ENCODE peak calls at places on chromosomes 6 and 20, in nine cellular contexts. L is neuronal stem cell, T is astrocyte, P is IMR-90, B is tibial artery, K is HepG2, X is mammary epithelial cell, U is tibial nerve, N is heart right ventricle. S is an unnamed sample.
A peak's percentile ranks its signal among the peaks of the same experiment; 100 is the strongest.

GRCh38 chr6:168046696-168047095 is 32.3 kb downstream of the FRMD1 start:
- DNase-seq in L (no peak), T (no peak), P (no peak), B (no peak), K (no peak), X (no peak), U (no peak), N (no peak), S (no peak)

GRCh38 chr6:14335071-14335470 is 217.5 kb downstream of the CD83 start:
- DNase-seq in L (no peak), T (no peak), P (no peak), B (no peak), K (no peak), X (no peak), U (no peak), N (no peak), S (no peak)

GRCh38 chr6:117414770-117415169 is 11.0 kb downstream of the ROS1 start:
- DNase-seq in L (no peak), T (peak; percentile 78), P (no peak), B (no peak), K (peak; percentile 61), X (peak; percentile 29), U (no peak), N (no peak), S (no peak)

GRCh38 chr6:5659467-5659866 is 347.3 kb downstream of the NRN1 start:
- DNase-seq in L (no peak), T (peak; percentile 35), P (peak; percentile 37), B (no peak), K (no peak), X (no peak), U (no peak), N (no peak), S (no peak)

GRCh38 chr6:168929871-168930450 is 323.7 kb downstream of the THBS2 start:
- DNase-seq in L (no peak), T (no peak), P (no peak), B (no peak), K (no peak), X (no peak), U (no peak), N (no peak), S (no peak)

GRCh38 chr20:45896641-45897161 is 5.6 kb downstream of the CTSA start:
- DNase-seq in L (no peak), T (no peak), P (no peak), B (no peak), K (no peak), X (no peak), U (no peak), N (no peak), S (no peak)

GRCh38 chr6:149264629-149265028 is 52.9 kb upstream of the TAB2 start:
- DNase-seq in L (no peak), T (no peak), P (no peak), B (no peak), K (peak; percentile 38), X (no peak), U (no peak), N (no peak), S (no peak)

GRCh38 chr6:159104163-159104885 is 59.5 kb upstream of the TAGAP start:
- DNase-seq in L (peak; percentile 45), T (no peak), P (peak; percentile 45), B (no peak), K (peak; percentile 23), X (peak; percentile 57), U (no peak), N (peak; percentile 43), S (peak; percentile 87)

GRCh38 chr6:137349856-137350830 is 131.0 kb upstream of the IFNGR1 start:
- DNase-seq in L (no peak), T (no peak), P (no peak), B (no peak), K (peak; percentile 94), X (no peak), U (no peak), N (no peak), S (no peak)

GRCh38 chr20:6636209-6637159 is 131.0 kb upstream of the BMP2 start:
- DNase-seq in L (peak; percentile 12), T (peak; percentile 58), P (peak; percentile 69), B (peak; percentile 22), K (peak; percentile 63), X (peak; percentile 64), U (no peak), N (peak; percentile 45), S (no peak)

GRCh38 chr6:167113935-167114910 is 8.7 kb upstream of the CCR6 start:
- DNase-seq in L (no peak), T (no peak), P (no peak), B (no peak), K (no peak), X (no peak), U (no peak), N (no peak), S (peak; percentile 89)

GRCh38 chr6:138682722-138683521 is 90.6 kb upstream of the CCDC28A start:
- DNase-seq in L (no peak), T (peak; percentile 76), P (peak; percentile 86), B (no peak), K (no peak), X (peak; percentile 88), U (no peak), N (peak; percentile 15), S (no peak)

GRCh38 chr6:42505377-42505702 is 53.6 kb upstream of the TRERF1 start:
- DNase-seq in L (no peak), T (peak; percentile 61), P (peak; percentile 67), B (no peak), K (no peak), X (peak; percentile 40), U (no peak), N (no peak), S (peak; percentile 68)

GRCh38 chr6:26571592-26572296 is 25.0 kb upstream of the ABT1 start:
- DNase-seq in L (peak; percentile 86), T (peak; percentile 86), P (peak; percentile 90), B (peak; percentile 52), K (peak; percentile 95), X (peak; percentile 86), U (no peak), N (peak; percentile 40), S (peak; percentile 68)

GRCh38 chr6:87830834-87831374 is 128.9 kb upstream of the AKIRIN2 start:
- DNase-seq in L (no peak), T (no peak), P (no peak), B (no peak), K (no peak), X (no peak), U (no peak), N (no peak), S (no peak)

GRCh38 chr6:71733970-71734899 is 152.1 kb upstream of the RIMS1 start:
- DNase-seq in L (no peak), T (peak; percentile 37), P (peak; percentile 4), B (no peak), K (no peak), X (no peak), U (no peak), N (no peak), S (no peak)

GRCh38 chr20:38680492-38681118 is 43.7 kb upstream of the SLC32A1 start:
- DNase-seq in L (peak; percentile 83), T (peak; percentile 16), P (peak; percentile 28), B (no peak), K (peak; percentile 45), X (peak; percentile 35), U (no peak), N (peak; percentile 13), S (no peak)

GRCh38 chr6:27866370-27867050 is 45.7 kb downstream of the OR2B2 start:
- DNase-seq in L (peak; percentile 59), T (peak; percentile 55), P (peak; percentile 68), B (no peak), K (peak; percentile 32), X (peak; percentile 57), U (no peak), N (no peak), S (no peak)

GRCh38 chr20:10922941-10923340 is 249.1 kb upstream of the JAG1 start:
- DNase-seq in L (no peak), T (peak; percentile 95), P (peak; percentile 96), B (no peak), K (no peak), X (peak; percentile 80), U (no peak), N (no peak), S (no peak)

GRCh38 chr20:10920396-10920795 is 246.6 kb upstream of the JAG1 start:
- DNase-seq in L (no peak), T (no peak), P (no peak), B (no peak), K (no peak), X (no peak), U (no peak), N (no peak), S (no peak)

GRCh38 chr20:10924628-10925266 is 250.9 kb upstream of the JAG1 start:
- DNase-seq in L (no peak), T (peak; percentile 86), P (peak; percentile 89), B (no peak), K (no peak), X (peak; percentile 38), U (no peak), N (no peak), S (no peak)

GRCh38 chr20:10921491-10922010 is 247.8 kb upstream of the JAG1 start:
- DNase-seq in L (no peak), T (no peak), P (no peak), B (no peak), K (no peak), X (peak; percentile 38), U (no peak), N (no peak), S (no peak)

GRCh38 chr20:10922521-10922920 is 248.7 kb upstream of the JAG1 start:
- DNase-seq in L (no peak), T (no peak), P (peak; percentile 30), B (no peak), K (no peak), X (no peak), U (no peak), N (no peak), S (no peak)
- H3K4me3 ChIP-seq in L (no peak overlapping the region), T (no peak overlapping the region), P (no peak overlapping the region), B (no peak overlapping the region), K (no peak overlapping the region), X (no peak overlapping the region), U (no peak overlapping the region), N (no peak overlapping the region), S (no peak overlapping the region)

GRCh38 chr20:31716818-31717477 is 5.7 kb downstream of the BCL2L1 start:
- DNase-seq in L (no peak), T (no peak), P (no peak), B (no peak), K (no peak), X (no peak), U (no peak), N (no peak), S (no peak)
- H3K36me3 ChIP-seq in L (peaks cover 85% of the 10 kb centered on the region), T (peaks cover 20% of the 10 kb centered on the region), P (peaks cover 31% of the 10 kb centered on the region), B (peaks cover 6% of the 10 kb centered on the region), K (peaks cover 72% of the 10 kb centered on the region), X (peaks cover 20% of the 10 kb centered on the region), U (no peaks in the 10 kb centered on the region), N (no peaks in the 10 kb centered on the region), S (peaks cover 10% of the 10 kb centered on the region)

GRCh38 chr6:104525677-104526322 is 333.9 kb downstream of the HACE1 start:
- DNase-seq in L (peak; percentile 83), T (peak; percentile 32), P (peak; percentile 64), B (peak; percentile 64), K (peak; percentile 77), X (peak; percentile 62), U (peak; percentile 41), N (peak; percentile 59), S (peak; percentile 26)
- H3K4me3 ChIP-seq in L (no peak overlapping the region), T (peak overlapping the region; percentile 43), P (peak overlapping the region; percentile 10), B (peak overlapping the region; percentile 37), K (no peak overlapping the region), X (peak overlapping the region; percentile 36), U (no peak overlapping the region), N (peak overlapping the region; percentile 44), S (no peak overlapping the region)

DNA sequence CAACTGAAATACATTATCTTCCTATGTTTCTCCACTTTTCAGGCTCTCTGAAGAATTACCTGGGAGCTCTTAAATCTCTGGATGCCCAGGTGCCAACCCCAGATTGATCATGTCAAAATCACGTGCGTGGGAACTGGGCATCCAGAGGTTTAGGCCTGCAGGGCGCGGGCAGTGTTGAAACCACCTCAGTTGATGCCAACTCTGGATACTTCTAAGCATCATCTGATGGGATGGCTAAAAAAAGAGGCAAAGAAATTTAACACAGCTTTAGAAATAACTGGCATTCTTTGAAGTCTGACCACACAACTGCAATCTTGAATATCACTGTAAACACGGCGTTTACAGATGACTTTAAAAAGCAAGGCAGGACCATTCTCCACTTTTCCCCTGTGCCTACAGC is 41.9 kb downstream of the PTGIS start:
- DNase-seq in L (no peak), T (no peak), P (no peak), B (no peak), K (no peak), X (no peak), U (no peak), N (no peak), S (no peak)
- H3K36me3 ChIP-seq in L (no peaks in the 10 kb centered on the region), T (no peaks in the 10 kb centered on the region), P (peaks cover 5% of the 10 kb centered on the region), B (peaks cover 55% of the 10 kb centered on the region), K (no peaks in the 10 kb centered on the region), X (no peaks in the 10 kb centered on the region), U (no peaks in the 10 kb centered on the region), N (no peaks in the 10 kb centered on the region), S (no peaks in the 10 kb centered on the region)

S was measured in GM06990.